ENCODE peak calls at places on chromosomes 13 and 19, in four cellular contexts. Z, V, X and P are unnamed samples.

GRCh38 chr19:11345122-11345752 is 831 bp downstream of the TMEM205 start:
- DNase-seq in X (no peak), V (peak), Z (no peak), P (no peak)

GRCh38 chr13:32125221-32125621 is 93.6 kb downstream of the FRY start:
- DNase-seq in Z (no peak), X (no peak), V (no peak), P (no peak)

GRCh38 chr13:74570834-74571233 is 436.6 kb upstream of the KLF12 start:
- DNase-seq in Z (no peak), V (no peak), X (no peak), P (no peak)

GRCh38 chr19:17680235-17680722 is 7.9 kb downstream of the UNC13A start:
- DNase-seq in X (no peak), Z (peak), V (peak), P (peak)

GRCh38 chr19:40249201-40249600 is 22.7 kb upstream of the CCNP start:
- DNase-seq in V (no peak), Z (no peak), X (no peak), P (no peak)

GRCh38 chr13:33111414-33112110 is 95.3 kb downstream of the KL start:
- DNase-seq in Z (no peak), X (no peak), V (no peak), P (no peak)

GRCh38 chr13:110433014-110433413 is 125.9 kb downstream of the COL4A2 start:
- DNase-seq in V (no peak), X (no peak), Z (no peak), P (no peak)

GRCh38 chr19:46225558-46226004 is 4.0 kb upstream of the IGFL1 start:
- DNase-seq in Z (peak), V (no peak), X (no peak), P (no peak)

GRCh38 chr19:6015841-6016545 is 38.1 kb upstream of the RANBP3 start:
- DNase-seq in X (peak), V (peak), Z (no peak), P (no peak)